ENCODE peak calls at places on chromosomes 4 and X, in ten cellular contexts. K is trophoblast cell; A is GM20000; F is activated CD8-positive, alpha-beta memory T cell treated with anti-CD3 and anti-CD28 coated beads, Interleukin-2, amount 50 U/mL, for 4 hours; X is AG08395; N is activated CD4-positive, alpha-beta memory T cell treated with anti-CD3 and anti-CD28 coated beads, Interleukin-2, amount 10 ng/mL, durations not matched to agents 7 days and 5 days; Q is iPS-NIHi11; S is germinal center; D is NCI-H1436; P is body of pancreas. O is an unnamed sample.

GRCh38 chr4:15162465-15163283 is 160.4 kb downstream of the CPEB2 start:
- DNase-seq in K (no peak), A (peak; percentile 46), F (no peak), X (peak; percentile 31), N (no peak), Q (peak; percentile 9), S (no peak), D (no peak), P (no peak), O (no peak)

GRCh38 chr4:170089274-170089742 is 448 bp downstream of the AADAT start:
- DNase-seq in K (no peak), A (no peak), F (no peak), X (peak; percentile 31), N (no peak), Q (peak; percentile 31), S (no peak), D (peak; percentile 49), P (peak; percentile 22), O (peak; percentile 23)

GRCh38 chr4:78691333-78691732 is 84.8 kb upstream of the BMP2K start:
- DNase-seq in K (no peak), A (no peak), F (no peak), X (peak; percentile 31), N (no peak), Q (no peak), S (no peak), D (no peak), P (no peak), O (no peak)

GRCh38 chr4:81499840-81500239 is 28.1 kb upstream of the RASGEF1B start:
- DNase-seq in K (no peak), A (no peak), F (no peak), X (no peak), N (no peak), Q (peak; percentile 25), S (no peak), D (peak; percentile 74), P (no peak), O (peak; percentile 67)

GRCh38 chrX:154457491-154458115 is 478 bp upstream of the PLXNA3 start:
- DNase-seq in K (peak; percentile 43), A (peak; percentile 91), F (peak; percentile 59), X (peak; percentile 46), N (peak; percentile 61), Q (peak; percentile 90), S (peak; percentile 79), D (peak; percentile 76), P (peak; percentile 68), O (no peak)

GRCh38 chr4:184112006-184112550 is 105.6 kb downstream of the ENPP6 start:
- DNase-seq in K (no peak), A (no peak), F (no peak), X (no peak), N (no peak), Q (no peak), S (no peak), D (no peak), P (no peak), O (no peak)

GRCh38 chr4:20723019-20723418 is 22.8 kb downstream of the PACRGL start:
- DNase-seq in K (no peak), A (no peak), F (no peak), X (peak; percentile 13), N (no peak), Q (no peak), S (no peak), D (no peak), P (no peak), O (no peak)

GRCh38 chr4:52244103-52244772 is 193.1 kb downstream of the SPATA18 start:
- DNase-seq in K (no peak), A (no peak), F (no peak), X (no peak), N (no peak), Q (no peak), S (no peak), D (no peak), P (no peak), O (peak; percentile 90)

GRCh38 chr4:111839186-111839585 is 306.1 kb upstream of the FAM241A start:
- DNase-seq in K (no peak), A (no peak), F (no peak), X (no peak), N (no peak), Q (no peak), S (no peak), D (no peak), P (no peak), O (no peak)

GRCh38 chr4:24793219-24794005 is 2.0 kb upstream of the SOD3 start:
- DNase-seq in K (peak; percentile 30), A (no peak), F (no peak), X (no peak), N (no peak), Q (no peak), S (no peak), D (no peak), P (no peak), O (no peak)

O was measured in DMS79.